ENCODE peak calls at places on chromosomes 12 and 14, in eight cellular contexts. L is uterus, S is ovary, P is IMR-90, N is pancreas, G is fibroblast of lung, C is left ventricle myocardium inferior, I is heart right ventricle. A is an unnamed sample. For H3K36me3 and H3K4me1, the result is how much of the 10 kb centered on the place peaks cover.

GRCh38 chr12:96824074-96824837 is 82.8 kb upstream of the NEDD1 start:
- DNase-seq in L (no peak), S (no peak), P (no peak), N (no peak), G (no peak), C (no peak), I (no peak), A (no peak)

GRCh38 chr14:93984987-93985410 is 8.6 kb upstream of the ASB2 start:
- DNase-seq in L (peak), S (no peak), P (peak), N (no peak), G (peak), C (peak), I (peak), A (no peak)

GRCh38 chr12:26831959-26832816 is 806 bp downstream of the ITPR2 start:
- DNase-seq in L (peak), S (peak), P (peak), N (peak), G (peak), C (peak), I (peak), A (peak)

GRCh38 chr12:19110541-19110940 is 19.0 kb upstream of the PLEKHA5 start:
- DNase-seq in L (no peak), S (no peak), P (peak), N (no peak), G (peak), C (no peak), I (no peak), A (no peak)

GRCh38 chr12:3613641-3614180 is 122.7 kb downstream of the PRMT8 start:
- DNase-seq in L (no peak), S (no peak), P (no peak), N (no peak), G (no peak), C (no peak), I (no peak), A (no peak)

GRCh38 chr12:94020335-94020734 is 128.0 kb upstream of the PLXNC1 start:
- DNase-seq in L (no peak), S (no peak), P (no peak), N (no peak), G (no peak), C (no peak), I (no peak), A (no peak)

GRCh38 chr14:22386924-22387775 is 201.9 kb downstream of the DAD1 start:
- DNase-seq in L (peak), S (peak), P (peak), N (peak), G (peak), C (peak), I (peak), A (no peak)

GRCh38 chr14:105072381-105072861 is 7.2 kb upstream of the GPR132 start:
- DNase-seq in L (no peak), S (no peak), P (no peak), N (no peak), G (no peak), C (no peak), I (no peak), A (peak)

GRCh38 chr12:26032719-26033241 is 74.3 kb downstream of the RASSF8 start:
- DNase-seq in L (no peak), S (no peak), P (no peak), N (no peak), G (peak), C (no peak), I (no peak), A (no peak)

GRCh38 chr12:79557690-79558315 is 133.0 kb downstream of the PAWR start:
- DNase-seq in L (no peak), S (no peak), P (no peak), N (no peak), G (peak), C (no peak), I (peak), A (no peak)

GRCh38 chr14:75519826-75520692 is 2.2 kb upstream of the BATF start:
- DNase-seq in L (no peak), S (no peak), P (peak), N (no peak), G (no peak), C (no peak), I (no peak), A (no peak)

DNA sequence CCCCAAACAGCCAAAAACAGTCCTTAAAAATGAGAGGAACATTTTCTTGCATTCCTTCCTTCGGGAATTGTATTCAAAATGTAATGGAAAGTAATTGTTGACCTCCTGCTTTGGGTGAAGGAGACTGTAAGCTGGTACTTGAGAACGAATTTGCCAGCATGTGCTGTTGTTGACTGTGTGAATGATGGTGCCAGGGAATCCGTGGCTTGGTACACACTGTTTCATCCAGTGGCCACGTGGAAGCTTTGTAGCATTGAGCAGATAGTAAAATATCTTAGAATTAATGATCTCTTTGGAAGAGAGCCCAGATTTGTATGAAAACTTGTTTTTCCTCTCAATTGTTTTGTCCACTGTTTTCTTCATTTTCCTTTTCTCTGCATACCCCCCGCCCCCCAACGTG is 1.7 kb downstream of the ASCL4 start:
- DNase-seq in L (no peak), S (no peak), P (no peak), N (no peak), G (no peak), C (no peak), I (no peak), A (no peak)
- H3K36me3 ChIP-seq in L (under half), S (under half), P (under half), N (under half), G (under half), C (under half), I (under half), A (under half)

GRCh38 chr12:31524791-31525495 is 66.0 kb downstream of the DENND5B start:
- DNase-seq in L (no peak), S (no peak), P (peak), N (no peak), G (peak), C (no peak), I (no peak), A (no peak)

GRCh38 chr12:31523306-31523705 is 67.6 kb downstream of the DENND5B start:
- DNase-seq in L (no peak), S (no peak), P (no peak), N (no peak), G (peak), C (no peak), I (no peak), A (no peak)

GRCh38 chr12:31525496-31526157 is 65.3 kb downstream of the DENND5B start:
- DNase-seq in L (no peak), S (no peak), P (no peak), N (no peak), G (no peak), C (no peak), I (no peak), A (no peak)

GRCh38 chr12:31521972-31522371 is 69.0 kb downstream of the DENND5B start:
- DNase-seq in L (no peak), S (no peak), P (peak), N (no peak), G (no peak), C (no peak), I (no peak), A (no peak)

DNA sequence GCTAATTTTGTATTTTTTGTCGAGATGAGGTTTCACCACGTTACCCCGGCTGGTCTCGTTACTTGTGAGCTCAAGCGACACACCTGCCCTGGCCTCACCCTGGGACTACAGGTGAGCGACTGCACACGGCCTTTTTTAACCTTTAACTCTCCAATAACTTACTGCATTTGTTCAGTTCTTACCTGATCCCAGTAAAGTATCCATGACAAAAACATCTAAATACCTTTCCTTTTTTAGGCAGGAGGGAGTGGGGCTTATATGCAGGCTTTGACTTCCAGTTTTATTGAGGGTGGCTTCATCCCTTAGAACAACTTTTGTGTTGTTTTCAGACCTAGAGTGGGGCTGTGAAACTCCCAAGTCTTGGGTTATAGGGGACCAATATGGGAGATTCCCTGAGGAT is 68.3 kb downstream of the DENND5B start:
- DNase-seq in L (no peak), S (no peak), P (no peak), N (no peak), G (no peak), C (no peak), I (no peak), A (no peak)
- H3K4me1 ChIP-seq in L (under half), S (under half), P (under half), N (under half), G (under half), C (half or more), I (under half), A (under half)

GRCh38 chr14:85934886-85935254 is 404.9 kb downstream of the FLRT2 start:
- DNase-seq in L (no peak), S (no peak), P (no peak), N (no peak), G (peak), C (no peak), I (no peak), A (no peak)
- H3K4me3 ChIP-seq in L (peak), S (peak), P (no peak), N (no peak), G (peak), C (peak), I (peak), A (no peak)

DNA sequence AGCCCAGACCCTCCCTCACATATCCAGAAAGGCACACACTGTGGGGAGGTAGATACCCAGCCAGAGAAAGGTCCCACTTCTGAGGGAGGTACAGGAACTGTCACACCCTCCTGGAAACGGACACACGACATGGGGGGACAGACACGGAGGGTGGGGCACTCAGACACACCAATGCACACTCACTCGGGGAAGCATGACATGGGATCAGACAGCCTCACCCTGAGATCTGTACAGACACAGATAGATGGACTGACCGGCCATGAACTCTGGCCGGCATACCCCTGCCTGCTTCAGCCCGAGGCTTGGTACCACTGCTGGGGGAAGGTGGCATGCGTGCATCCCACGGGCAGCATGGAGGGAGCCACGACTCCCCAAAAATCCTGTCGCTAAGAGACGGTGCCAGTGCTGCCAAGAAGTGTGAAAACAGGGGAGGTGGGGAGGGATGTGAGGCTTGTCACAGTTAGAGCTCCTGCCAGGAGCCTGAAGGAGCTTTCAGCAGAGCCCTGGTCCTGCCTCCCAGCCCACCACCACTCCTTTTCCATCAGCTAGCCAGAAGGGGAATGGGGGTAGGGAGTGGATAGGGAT is 566 bp downstream of the CPNE6 start:
- DNase-seq in L (no peak), S (no peak), P (no peak), N (no peak), G (no peak), C (no peak), I (no peak), A (peak)
- H3K36me3 ChIP-seq in L (under half), S (under half), P (under half), N (under half), G (under half), C (under half), I (under half), A (under half)

GRCh38 chr14:68627868-68628604 is 164.8 kb downstream of the ZFP36L1 start:
- DNase-seq in L (no peak), S (no peak), P (no peak), N (peak), G (peak), C (peak), I (no peak), A (peak)
- H3K4me1 ChIP-seq in L (under half), S (under half), P (under half), N (under half), G (under half), C (under half), I (under half), A (under half)

GRCh38 chr12:53618340-53618739 is 7.8 kb downstream of the ATF7 start:
- DNase-seq in L (no peak), S (no peak), P (no peak), N (no peak), G (no peak), C (no peak), I (no peak), A (no peak)
- H3K4me3 ChIP-seq in L (no peak), S (peak), P (no peak), N (no peak), G (peak), C (peak), I (peak), A (no peak)

GRCh38 chr12:124459852-124460645 is 107.4 kb downstream of the NCOR2 start:
- DNase-seq in L (no peak), S (no peak), P (no peak), N (no peak), G (no peak), C (no peak), I (no peak), A (peak)
- H3K36me3 ChIP-seq in L (under half), S (under half), P (half or more), N (under half), G (under half), C (half or more), I (half or more), A (under half)

A was measured in aorta.